ENCODE peak calls at places on chromosome 6, in eight cellular contexts. E, N, F, K, M, I, U and H are unnamed samples.
A peak's percentile ranks its signal among the peaks of the same experiment; 100 is the strongest.

GRCh38 chr6:160926281-160927276 is 65.0 kb upstream of the MAP3K4 start:
- DNase-seq in E (no peak), N (no peak), F (no peak), K (no peak), M (no peak), I (no peak), U (no peak), H (peak; percentile 51)

GRCh38 chr6:38171997-38172738 is 352.6 kb downstream of the ZFAND3 start:
- DNase-seq in E (no peak), N (no peak), F (no peak), K (no peak), M (no peak), I (no peak), U (no peak), H (no peak)

GRCh38 chr6:141195251-141195832 is 937.4 kb upstream of the GJE1 start:
- DNase-seq in E (no peak), N (peak; percentile 1), F (no peak), K (no peak), M (no peak), I (no peak), U (no peak), H (no peak)

GRCh38 chr6:19417713-19418112 is 419.5 kb upstream of the ID4 start:
- DNase-seq in E (no peak), N (peak; percentile 20), F (no peak), K (no peak), M (no peak), I (no peak), U (no peak), H (no peak)

GRCh38 chr6:157685596-157686280 is 137.3 kb upstream of the SNX9 start:
- DNase-seq in E (no peak), N (no peak), F (no peak), K (no peak), M (no peak), I (no peak), U (no peak), H (no peak)

GRCh38 chr6:164069352-164070022 is 655.0 kb downstream of the QKI start:
- DNase-seq in E (no peak), N (no peak), F (no peak), K (no peak), M (no peak), I (no peak), U (no peak), H (peak; percentile 75)

GRCh38 chr6:14703586-14703985 is 542.3 kb upstream of the JARID2 start:
- DNase-seq in E (no peak), N (no peak), F (no peak), K (no peak), M (no peak), I (no peak), U (no peak), H (no peak)

GRCh38 chr6:16236648-16237199 is 1.7 kb upstream of the GMPR start:
- DNase-seq in E (no peak), N (no peak), F (peak; percentile 66), K (peak; percentile 71), M (peak; percentile 68), I (no peak), U (no peak), H (peak; percentile 66)

GRCh38 chr6:154071711-154072110 is 32.7 kb downstream of the OPRM1 start:
- DNase-seq in E (no peak), N (no peak), F (no peak), K (no peak), M (no peak), I (no peak), U (no peak), H (no peak)

GRCh38 chr6:47306887-47307286 is 2.8 kb downstream of the TNFRSF21 start:
- DNase-seq in E (no peak), N (no peak), F (no peak), K (no peak), M (no peak), I (no peak), U (no peak), H (no peak)

GRCh38 chr6:66161546-66162108 is 454.6 kb upstream of the EYS start:
- DNase-seq in E (no peak), N (no peak), F (no peak), K (no peak), M (no peak), I (no peak), U (no peak), H (no peak)

GRCh38 chr6:140062042-140063041 is 687.9 kb upstream of the CITED2 start:
- DNase-seq in E (peak; percentile 62), N (peak; percentile 28), F (peak; percentile 74), K (peak; percentile 27), M (peak; percentile 26), I (no peak), U (peak; percentile 82), H (no peak)

GRCh38 chr6:53294611-53295010 is 54.1 kb downstream of the ELOVL5 start:
- DNase-seq in E (no peak), N (no peak), F (no peak), K (no peak), M (no peak), I (no peak), U (no peak), H (no peak)

GRCh38 chr6:99514089-99514488 is 1.1 kb downstream of the USP45 start:
- DNase-seq in E (no peak), N (no peak), F (no peak), K (no peak), M (no peak), I (no peak), U (no peak), H (no peak)

GRCh38 chr6:24883618-24884017 is 52.1 kb downstream of the RIPOR2 start:
- DNase-seq in E (no peak), N (no peak), F (no peak), K (no peak), M (no peak), I (no peak), U (no peak), H (no peak)

GRCh38 chr6:4176907-4177306 is 41.5 kb upstream of the ECI2 start:
- DNase-seq in E (no peak), N (no peak), F (no peak), K (no peak), M (no peak), I (no peak), U (no peak), H (no peak)

GRCh38 chr6:77463881-77464867 is 883 bp upstream of the HTR1B start:
- DNase-seq in E (no peak), N (peak; percentile 2), F (no peak), K (no peak), M (no peak), I (peak; percentile 74), U (no peak), H (no peak)

GRCh38 chr6:28764014-28764723 is 159.6 kb downstream of the TRIM27 start:
- DNase-seq in E (no peak), N (peak; percentile 57), F (no peak), K (no peak), M (no peak), I (no peak), U (no peak), H (no peak)

GRCh38 chr6:87718662-87719433 is 16.8 kb upstream of the AKIRIN2 start:
- DNase-seq in E (no peak), N (no peak), F (no peak), K (peak; percentile 35), M (no peak), I (peak; percentile 26), U (no peak), H (no peak)

GRCh38 chr6:74447013-74447412 is 751.0 kb downstream of the CD109 start:
- DNase-seq in E (no peak), N (peak; percentile 20), F (no peak), K (no peak), M (no peak), I (no peak), U (no peak), H (no peak)

GRCh38 chr6:128062882-128063603 is 162.2 kb upstream of the THEMIS start:
- DNase-seq in E (no peak), N (peak; percentile 9), F (no peak), K (no peak), M (no peak), I (no peak), U (no peak), H (no peak)

GRCh38 chr6:169014681-169015080 is 239.0 kb downstream of the THBS2 start:
- DNase-seq in E (no peak), N (no peak), F (no peak), K (no peak), M (no peak), I (no peak), U (no peak), H (no peak)

GRCh38 chr6:7914991-7915789 is 4.6 kb upstream of the TXNDC5 start:
- DNase-seq in E (no peak), N (no peak), F (no peak), K (no peak), M (no peak), I (no peak), U (peak; percentile 91), H (no peak)

GRCh38 chr6:150267686-150268561 is 100.9 kb upstream of the IYD start:
- DNase-seq in E (no peak), N (no peak), F (no peak), K (no peak), M (no peak), I (no peak), U (peak; percentile 78), H (no peak)
- TF ChIP-seq POLR2A in E (no peak), N (no peak), F (no peak), K (no peak), M (no peak), I (no peak), U (no peak), H (no peak)

GRCh38 chr6:10418361-10418861 is 3.5 kb upstream of the TFAP2A start:
- DNase-seq in E (no peak), N (no peak), F (no peak), K (no peak), M (no peak), I (peak; percentile 49), U (no peak), H (no peak)
- H3K4me1 ChIP-seq in E (peaks cover 25% of the 10 kb centered on the region), N (peaks cover 3% of the 10 kb centered on the region), F (peaks cover 9% of the 10 kb centered on the region), K (peaks cover 37% of the 10 kb centered on the region), M (peaks cover 65% of the 10 kb centered on the region), I (peaks cover 43% of the 10 kb centered on the region), U (peaks cover 52% of the 10 kb centered on the region), H (peaks cover 26% of the 10 kb centered on the region)

GRCh38 chr6:20630136-20630535 is 95.9 kb downstream of the CDKAL1 start:
- DNase-seq in E (no peak), N (no peak), F (no peak), K (no peak), M (no peak), I (peak; percentile 53), U (no peak), H (no peak)

GRCh38 chr6:20629509-20629908 is 95.3 kb downstream of the CDKAL1 start:
- DNase-seq in E (no peak), N (no peak), F (no peak), K (no peak), M (no peak), I (no peak), U (no peak), H (no peak)

GRCh38 chr6:20632696-20633095 is 98.4 kb downstream of the CDKAL1 start:
- DNase-seq in E (no peak), N (no peak), F (no peak), K (no peak), M (no peak), I (no peak), U (no peak), H (no peak)

GRCh38 chr6:20631525-20631924 is 97.3 kb downstream of the CDKAL1 start:
- DNase-seq in E (no peak), N (no peak), F (no peak), K (no peak), M (no peak), I (no peak), U (no peak), H (no peak)

GRCh38 chr6:20630617-20631448 is 96.6 kb downstream of the CDKAL1 start:
- DNase-seq in E (no peak), N (no peak), F (no peak), K (no peak), M (no peak), I (no peak), U (no peak), H (no peak)
- TF ChIP-seq EP300 in E (no peak), N (no peak), F (no peak), K (no peak), M (no peak), I (no peak), U (no peak), H (no peak)

GRCh38 chr6:36852481-36853147 is 13.4 kb upstream of the CPNE5 start:
- DNase-seq in E (no peak), N (no peak), F (no peak), K (no peak), M (no peak), I (no peak), U (peak; percentile 58), H (no peak)
- TF ChIP-seq POLR2A in E (no peak), N (no peak), F (no peak), K (no peak), M (no peak), I (no peak), U (no peak), H (no peak)